ENCODE peak calls at places on chromosomes 3 and 15, in five cellular contexts. P is body of pancreas, Y is stomach, X is HCT116, O is IMR-90. J is an unnamed sample. For H3K4me1, the result is how much of the 10 kb centered on the place peaks cover.

GRCh38 chr15:80423215-80423614 is 19.0 kb downstream of the ARNT2 start:
- DNase-seq in P (no peak), Y (no peak), X (no peak), O (peak), J (no peak)

GRCh38 chr3:64684715-64685261 is 3.0 kb downstream of the ADAMTS9 start:
- DNase-seq in P (peak), Y (no peak), X (no peak), O (peak), J (peak)

GRCh38 chr3:901953-902778 is 190.7 kb upstream of the CNTN6 start:
- DNase-seq in P (no peak), Y (no peak), X (no peak), O (no peak), J (no peak)

GRCh38 chr3:125150525-125151436 is 61.8 kb downstream of the SLC12A8 start:
- DNase-seq in P (peak), Y (peak), X (peak), O (peak), J (peak)

GRCh38 chr3:47421741-47422649 is 41.2 kb downstream of the PTPN23 start:
- DNase-seq in P (peak), Y (peak), X (no peak), O (no peak), J (peak)

GRCh38 chr3:24470277-24470676 is 24.4 kb downstream of the THRB start:
- DNase-seq in P (no peak), Y (no peak), X (no peak), O (no peak), J (no peak)

GRCh38 chr15:38795471-38796245 is 231.0 kb upstream of the RASGRP1 start:
- DNase-seq in P (no peak), Y (no peak), X (no peak), O (peak), J (no peak)

GRCh38 chr15:52678036-52678467 is 1.1 kb downstream of the ATOSA start:
- DNase-seq in P (peak), Y (peak), X (no peak), O (peak), J (peak)

GRCh38 chr3:21942328-21942727 is 191.3 kb upstream of the ZNF385D start:
- DNase-seq in P (no peak), Y (no peak), X (no peak), O (peak), J (no peak)

GRCh38 chr3:64190517-64191515 is 34.5 kb downstream of the PRICKLE2 start:
- DNase-seq in P (no peak), Y (no peak), X (no peak), O (peak), J (no peak)

GRCh38 chr3:59210260-59210659 is 160.4 kb upstream of the CFAP20DC start:
- DNase-seq in P (no peak), Y (no peak), X (no peak), O (no peak), J (no peak)

GRCh38 chr3:48247401-48247807 is 6.5 kb downstream of the ZNF589 start:
- DNase-seq in P (no peak), Y (no peak), X (no peak), O (no peak), J (no peak)

GRCh38 chr3:46934067-46934466 is 42.5 kb downstream of the CCDC12 start:
- DNase-seq in P (peak), Y (no peak), X (no peak), O (no peak), J (peak)

GRCh38 chr3:96813820-96814580 is 394 bp upstream of the EPHA6 start:
- DNase-seq in P (peak), Y (peak), X (no peak), O (peak), J (peak)

GRCh38 chr3:112004664-112005063 is 5.9 kb downstream of the TAGLN3 start:
- DNase-seq in P (no peak), Y (no peak), X (no peak), O (no peak), J (no peak)

GRCh38 chr15:78957416-78958093 is 12.7 kb upstream of the CTSH start:
- DNase-seq in P (no peak), Y (no peak), X (no peak), O (no peak), J (no peak)

GRCh38 chr15:78959360-78959759 is 14.5 kb upstream of the CTSH start:
- DNase-seq in P (no peak), Y (no peak), X (no peak), O (no peak), J (no peak)

GRCh38 chr15:78956937-78957336 is 12.1 kb upstream of the CTSH start:
- DNase-seq in P (no peak), Y (no peak), X (no peak), O (no peak), J (no peak)

GRCh38 chr15:78955355-78955754 is 10.5 kb upstream of the CTSH start:
- DNase-seq in P (no peak), Y (no peak), X (no peak), O (no peak), J (no peak)

DNA sequence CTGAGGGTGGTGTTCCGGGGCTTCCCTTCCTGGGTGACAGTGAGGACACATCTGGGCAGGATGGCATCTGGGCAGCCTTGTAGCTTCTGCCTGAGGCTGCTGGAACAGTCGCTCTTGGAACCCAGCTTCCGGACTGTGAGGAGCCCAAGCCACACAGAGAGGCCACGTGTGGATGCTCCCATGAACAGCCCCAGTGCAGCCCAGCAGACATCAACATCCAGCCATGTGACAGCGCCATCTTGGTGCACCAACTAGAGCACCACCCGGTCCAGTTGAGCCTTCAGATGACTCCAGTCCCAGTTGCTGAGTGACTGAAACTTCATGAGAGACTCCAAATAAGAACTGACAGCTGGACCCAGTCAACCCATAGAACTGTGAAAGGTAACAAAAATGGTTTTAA is 15.5 kb upstream of the CTSH start:
- DNase-seq in P (no peak), Y (no peak), X (no peak), O (no peak), J (no peak)
- TF ChIP-seq POLR2A in P (no peak), Y (no peak), X (no peak), O (no peak), J (no peak)

DNA sequence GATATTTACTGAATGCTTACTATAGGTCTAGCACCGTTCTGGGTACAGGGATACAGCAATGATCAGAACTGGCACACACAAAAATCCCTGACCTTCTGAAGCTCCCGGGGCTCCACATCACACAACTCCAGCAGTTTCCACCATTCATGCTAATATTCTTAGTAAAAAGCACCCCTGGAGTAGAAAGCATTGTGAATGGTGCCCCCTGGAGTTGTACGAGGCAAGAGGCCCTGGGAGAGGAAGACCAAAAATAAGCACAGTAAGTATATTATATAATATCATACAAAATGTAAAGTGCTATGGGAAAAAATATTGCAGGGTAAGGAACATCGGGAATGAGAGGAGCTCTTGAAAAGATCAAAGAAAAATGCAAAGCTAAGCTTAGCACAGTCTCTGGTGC is 790 bp upstream of the SRGAP3 start:
- DNase-seq in P (no peak), Y (no peak), X (no peak), O (no peak), J (no peak)
- TF ChIP-seq CTCF in P (no peak), Y (no peak), X (peak), O (no peak), J (no peak)

DNA sequence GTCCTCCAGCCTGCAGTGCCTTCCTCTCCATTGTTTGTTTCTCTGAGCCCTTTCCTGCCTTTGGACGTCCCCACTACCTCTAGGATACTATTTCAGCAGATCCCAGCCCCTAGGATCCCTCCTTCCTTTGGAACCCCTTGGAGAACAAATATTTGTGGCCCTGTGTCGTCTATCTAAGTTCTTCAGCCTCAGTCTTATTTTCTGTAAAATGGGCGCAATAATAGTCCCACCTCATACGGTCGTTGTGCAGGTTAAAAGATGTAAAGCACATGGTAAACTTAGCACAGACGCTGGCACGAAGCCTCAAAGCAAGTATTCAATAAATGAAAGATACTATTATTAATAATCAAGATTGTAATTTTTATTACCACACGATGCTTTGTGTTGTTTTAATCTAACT is 122.0 kb downstream of the SV2B start:
- DNase-seq in P (no peak), Y (no peak), X (no peak), O (no peak), J (no peak)
- H3K4me1 ChIP-seq in P (under half), Y (under half), X (under half), O (under half), J (under half)

DNA sequence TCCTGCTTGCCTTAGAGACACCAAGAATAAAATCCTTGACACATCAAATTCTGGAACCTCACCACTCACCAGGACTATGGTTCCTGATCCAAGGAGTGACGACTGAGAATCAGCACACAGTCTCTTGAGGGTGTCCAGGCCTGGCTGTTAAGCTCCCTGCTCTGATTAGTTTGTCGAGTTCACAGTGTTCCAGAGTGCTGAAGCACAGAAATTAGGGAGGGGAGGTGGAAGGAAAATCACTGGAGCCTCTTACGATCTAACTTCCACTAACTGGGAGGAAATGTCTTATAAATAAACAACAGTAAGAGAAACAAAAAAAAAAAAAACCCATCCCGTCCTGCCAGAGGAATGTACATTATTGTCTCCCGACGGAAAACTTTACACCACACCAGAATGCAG is 330.2 kb downstream of the TIGIT start:
- DNase-seq in P (peak), Y (no peak), X (no peak), O (peak), J (peak)
- TF ChIP-seq POLR2A in P (no peak), Y (no peak), X (no peak), O (no peak), J (no peak)

GRCh38 chr3:155859859-155860258 is 5.6 kb upstream of the SLC33A1 start:
- DNase-seq in P (no peak), Y (no peak), X (no peak), O (peak), J (no peak)

GRCh38 chr3:155853214-155854146 is 747 bp downstream of the SLC33A1 start:
- DNase-seq in P (no peak), Y (peak), X (no peak), O (peak), J (no peak)

DNA sequence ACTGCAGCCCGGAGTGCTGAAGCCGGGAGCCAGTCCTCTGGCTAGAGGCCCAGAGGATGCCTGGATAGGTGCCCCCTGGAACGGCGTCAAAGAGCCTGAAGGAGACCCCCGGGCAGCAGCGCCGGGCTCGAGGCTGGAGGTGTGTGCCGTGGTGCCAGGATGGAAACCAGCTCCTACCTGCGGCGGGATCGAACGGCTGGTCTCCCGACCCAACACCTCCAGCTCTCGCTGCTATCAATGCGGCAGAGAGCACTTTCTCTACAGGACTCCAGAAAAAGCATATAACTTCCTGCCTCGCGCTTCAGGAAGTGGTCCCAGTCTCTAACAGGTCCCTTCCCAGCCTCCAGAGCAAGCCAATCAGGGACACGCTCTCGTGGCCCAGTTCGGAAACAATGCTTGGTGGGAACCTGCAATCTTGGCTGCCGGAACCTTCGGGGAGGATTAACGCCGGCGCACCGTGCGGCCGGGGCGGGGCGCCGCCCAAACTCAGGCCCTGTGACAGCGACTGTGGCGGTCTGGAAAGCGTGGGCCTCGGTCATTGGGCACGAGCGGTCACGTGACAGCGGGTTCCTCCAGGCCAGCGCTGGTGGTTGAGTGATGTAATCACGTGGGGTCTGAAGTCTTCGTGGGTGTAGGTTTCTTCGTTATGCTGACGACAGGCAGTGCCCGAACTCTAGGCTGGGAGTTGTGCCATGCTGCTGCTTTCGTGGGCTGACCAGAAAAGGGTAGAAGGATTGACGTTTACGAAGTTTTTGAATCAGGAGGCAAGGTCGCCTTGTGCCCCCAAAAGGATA is at the start of gene SLC33A1:
- DNase-seq in P (peak), Y (peak), X (peak), O (peak), J (peak)
- TF ChIP-seq CTCF in P (peak), Y (no peak), X (peak), O (no peak), J (no peak)

DNA sequence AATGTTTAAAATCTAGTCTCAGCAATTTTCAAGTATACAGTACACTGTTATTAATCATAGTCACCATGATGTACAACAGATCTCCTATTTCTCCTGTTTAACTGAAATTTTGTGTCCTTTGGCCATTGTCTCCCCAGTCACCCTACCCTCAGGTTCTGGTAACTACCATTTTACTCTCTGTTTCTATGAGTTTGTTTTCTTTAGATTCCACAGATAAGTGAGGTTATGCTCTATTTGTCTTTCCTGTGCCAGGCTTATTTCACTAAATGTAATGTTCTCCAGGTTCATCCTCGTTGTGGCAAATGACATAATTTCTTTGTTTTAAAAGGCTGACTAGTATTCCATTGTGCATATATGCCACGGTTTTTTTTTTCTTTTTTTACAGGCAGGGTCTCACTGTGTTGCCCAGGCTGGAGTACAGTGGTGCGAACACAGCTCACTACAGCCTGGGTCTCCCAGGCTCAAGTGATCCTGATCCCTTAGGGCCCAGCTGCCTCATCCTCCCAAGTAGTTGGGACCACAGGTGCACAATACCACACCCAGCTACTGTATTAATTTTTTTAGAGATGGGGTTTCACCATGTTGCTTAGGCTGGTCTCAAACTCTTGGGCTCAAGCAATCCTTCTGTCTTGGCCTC is 50.0 kb downstream of the RAB7A start:
- DNase-seq in P (no peak), Y (no peak), X (no peak), O (no peak), J (no peak)
- H3K4me1 ChIP-seq in P (under half), Y (half or more), X (under half), O (under half), J (under half)

GRCh38 chr15:31324739-31325431 is 1.8 kb upstream of the KLF13 start:
- DNase-seq in P (no peak), Y (no peak), X (no peak), O (no peak), J (no peak)

GRCh38 chr15:31325976-31326728 is 483 bp upstream of the KLF13 start:
- DNase-seq in P (peak), Y (peak), X (peak), O (peak), J (peak)

GRCh38 chr15:31323627-31324026 is 3.0 kb upstream of the KLF13 start:
- DNase-seq in P (no peak), Y (no peak), X (no peak), O (no peak), J (no peak)

GRCh38 chr15:31326729-31327673 is at the start of gene KLF13:
- DNase-seq in P (peak), Y (peak), X (no peak), O (peak), J (peak)

GRCh38 chr15:31325432-31325975 is 1.1 kb upstream of the KLF13 start:
- DNase-seq in P (peak), Y (peak), X (no peak), O (peak), J (peak)
- TF ChIP-seq POLR2A in P (no peak), Y (no peak), X (no peak), O (no peak), J (no peak)

GRCh38 chr3:8516047-8516671 is 14.5 kb downstream of the LMCD1 start:
- DNase-seq in P (no peak), Y (no peak), X (no peak), O (no peak), J (no peak)
- TF ChIP-seq CTCF in P (no peak), Y (no peak), X (no peak), O (no peak), J (no peak)

DNA sequence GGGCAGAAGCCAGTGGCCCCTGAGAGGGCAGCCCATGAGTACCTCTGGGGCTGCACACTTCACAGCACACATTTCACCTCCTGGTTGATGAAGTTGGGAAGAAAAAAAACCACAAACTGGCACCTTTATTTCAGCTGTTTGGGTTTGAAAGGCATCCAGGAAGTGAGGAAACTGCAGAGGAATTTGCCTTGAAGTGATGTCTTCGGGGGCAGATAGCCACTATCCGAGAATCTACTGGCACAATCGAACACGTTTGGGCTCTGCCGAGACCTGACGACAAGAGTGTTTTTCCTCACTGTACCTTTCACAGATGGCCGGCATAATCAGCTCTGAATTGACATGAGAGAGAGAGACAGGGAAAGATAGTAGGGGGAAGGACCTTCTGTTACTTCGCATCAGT is 59.7 kb downstream of the LRIG1 start:
- DNase-seq in P (no peak), Y (no peak), X (no peak), O (peak), J (no peak)
- H3K4me1 ChIP-seq in P (half or more), Y (half or more), X (under half), O (under half), J (under half)